ENCODE peak calls at places on chromosomes 5 and 9, in ten cellular contexts. One of them, this sample, is unnamed.

GRCh38 chr5:40634154-40634553 is 45.6 kb upstream of the PTGER4 start:
- DNase-seq in activated CD8-positive, alpha-beta memory T cell treated with anti-CD3 and anti-CD28 coated beads for 48 hours: no peak
- DNase-seq in OCI-LY7: no peak
- DNase-seq in activated CD4-positive, CD25-positive, alpha-beta regulatory T cell treated with anti-CD3 and anti-CD28 coated beads, Interleukin-2, amount 50 U/mL, for 72 hours: no peak
- DNase-seq in hippocampal formation: no peak
- DNase-seq in NCI-H1092: no peak
- DNase-seq in Calu3: no peak
- DNase-seq in head of caudate nucleus: no peak
- DNase-seq in effector memory CD4-positive, alpha-beta T cell: no peak
- DNase-seq in lower lobe of right lung: no peak
- DNase-seq in this sample: no peak

GRCh38 chr9:124621371-124622328 is 114.5 kb upstream of the NR5A1 start:
- DNase-seq in activated CD8-positive, alpha-beta memory T cell treated with anti-CD3 and anti-CD28 coated beads for 48 hours: no peak
- DNase-seq in OCI-LY7: no peak
- DNase-seq in activated CD4-positive, CD25-positive, alpha-beta regulatory T cell treated with anti-CD3 and anti-CD28 coated beads, Interleukin-2, amount 50 U/mL, for 72 hours: no peak
- DNase-seq in hippocampal formation: no peak
- DNase-seq in NCI-H1092: no peak
- DNase-seq in Calu3: peak; percentile 3
- DNase-seq in head of caudate nucleus: no peak
- DNase-seq in effector memory CD4-positive, alpha-beta T cell: no peak
- DNase-seq in lower lobe of right lung: no peak
- DNase-seq in this sample: no peak

GRCh38 chr5:102152906-102153787 is 142.9 kb downstream of the SLCO4C1 start:
- DNase-seq in activated CD8-positive, alpha-beta memory T cell treated with anti-CD3 and anti-CD28 coated beads for 48 hours: no peak
- DNase-seq in OCI-LY7: peak; percentile 11
- DNase-seq in activated CD4-positive, CD25-positive, alpha-beta regulatory T cell treated with anti-CD3 and anti-CD28 coated beads, Interleukin-2, amount 50 U/mL, for 72 hours: no peak
- DNase-seq in hippocampal formation: peak; percentile 6
- DNase-seq in NCI-H1092: no peak
- DNase-seq in Calu3: peak; percentile 41
- DNase-seq in head of caudate nucleus: peak; percentile 20
- DNase-seq in effector memory CD4-positive, alpha-beta T cell: no peak
- DNase-seq in lower lobe of right lung: no peak
- DNase-seq in this sample: no peak

GRCh38 chr9:134177624-134178393 is 13.4 kb upstream of the RNU6ATAC start:
- DNase-seq in activated CD8-positive, alpha-beta memory T cell treated with anti-CD3 and anti-CD28 coated beads for 48 hours: no peak
- DNase-seq in OCI-LY7: no peak
- DNase-seq in activated CD4-positive, CD25-positive, alpha-beta regulatory T cell treated with anti-CD3 and anti-CD28 coated beads, Interleukin-2, amount 50 U/mL, for 72 hours: peak; percentile 26
- DNase-seq in hippocampal formation: no peak
- DNase-seq in NCI-H1092: no peak
- DNase-seq in Calu3: no peak
- DNase-seq in head of caudate nucleus: no peak
- DNase-seq in effector memory CD4-positive, alpha-beta T cell: no peak
- DNase-seq in lower lobe of right lung: peak; percentile 36
- DNase-seq in this sample: no peak

GRCh38 chr9:18261143-18261542 is 212.8 kb upstream of the ADAMTSL1 start:
- DNase-seq in activated CD8-positive, alpha-beta memory T cell treated with anti-CD3 and anti-CD28 coated beads for 48 hours: no peak
- DNase-seq in OCI-LY7: no peak
- DNase-seq in activated CD4-positive, CD25-positive, alpha-beta regulatory T cell treated with anti-CD3 and anti-CD28 coated beads, Interleukin-2, amount 50 U/mL, for 72 hours: no peak
- DNase-seq in hippocampal formation: no peak
- DNase-seq in NCI-H1092: no peak
- DNase-seq in Calu3: no peak
- DNase-seq in head of caudate nucleus: no peak
- DNase-seq in effector memory CD4-positive, alpha-beta T cell: no peak
- DNase-seq in lower lobe of right lung: no peak
- DNase-seq in this sample: no peak

GRCh38 chr5:115657883-115658233 is 32.0 kb upstream of the TMED7 start:
- DNase-seq in activated CD8-positive, alpha-beta memory T cell treated with anti-CD3 and anti-CD28 coated beads for 48 hours: no peak
- DNase-seq in OCI-LY7: no peak
- DNase-seq in activated CD4-positive, CD25-positive, alpha-beta regulatory T cell treated with anti-CD3 and anti-CD28 coated beads, Interleukin-2, amount 50 U/mL, for 72 hours: no peak
- DNase-seq in hippocampal formation: no peak
- DNase-seq in NCI-H1092: no peak
- DNase-seq in Calu3: no peak
- DNase-seq in head of caudate nucleus: no peak
- DNase-seq in effector memory CD4-positive, alpha-beta T cell: no peak
- DNase-seq in lower lobe of right lung: no peak
- DNase-seq in this sample: no peak

GRCh38 chr9:25678846-25679360 is 659 bp upstream of the TUSC1 start:
- DNase-seq in activated CD8-positive, alpha-beta memory T cell treated with anti-CD3 and anti-CD28 coated beads for 48 hours: no peak
- DNase-seq in OCI-LY7: no peak
- DNase-seq in activated CD4-positive, CD25-positive, alpha-beta regulatory T cell treated with anti-CD3 and anti-CD28 coated beads, Interleukin-2, amount 50 U/mL, for 72 hours: no peak
- DNase-seq in hippocampal formation: no peak
- DNase-seq in NCI-H1092: no peak
- DNase-seq in Calu3: no peak
- DNase-seq in head of caudate nucleus: no peak
- DNase-seq in effector memory CD4-positive, alpha-beta T cell: no peak
- DNase-seq in lower lobe of right lung: no peak
- DNase-seq in this sample: no peak

GRCh38 chr9:124267271-124267807 is 9.6 kb downstream of the NEK6 start:
- DNase-seq in activated CD8-positive, alpha-beta memory T cell treated with anti-CD3 and anti-CD28 coated beads for 48 hours: no peak
- DNase-seq in OCI-LY7: peak; percentile 53
- DNase-seq in activated CD4-positive, CD25-positive, alpha-beta regulatory T cell treated with anti-CD3 and anti-CD28 coated beads, Interleukin-2, amount 50 U/mL, for 72 hours: no peak
- DNase-seq in hippocampal formation: no peak
- DNase-seq in NCI-H1092: peak; percentile 52
- DNase-seq in Calu3: peak; percentile 64
- DNase-seq in head of caudate nucleus: peak; percentile 67
- DNase-seq in effector memory CD4-positive, alpha-beta T cell: no peak
- DNase-seq in lower lobe of right lung: peak; percentile 92
- DNase-seq in this sample: no peak

GRCh38 chr9:106878943-106879916 is 16.3 kb downstream of the ZNF462 start:
- DNase-seq in activated CD8-positive, alpha-beta memory T cell treated with anti-CD3 and anti-CD28 coated beads for 48 hours: no peak
- DNase-seq in OCI-LY7: no peak
- DNase-seq in activated CD4-positive, CD25-positive, alpha-beta regulatory T cell treated with anti-CD3 and anti-CD28 coated beads, Interleukin-2, amount 50 U/mL, for 72 hours: no peak
- DNase-seq in hippocampal formation: peak; percentile 70
- DNase-seq in NCI-H1092: peak; percentile 27
- DNase-seq in Calu3: no peak
- DNase-seq in head of caudate nucleus: peak; percentile 61
- DNase-seq in effector memory CD4-positive, alpha-beta T cell: no peak
- DNase-seq in lower lobe of right lung: no peak
- DNase-seq in this sample: no peak

GRCh38 chr9:115373000-115373709 is 255.2 kb upstream of the TNC start:
- DNase-seq in activated CD8-positive, alpha-beta memory T cell treated with anti-CD3 and anti-CD28 coated beads for 48 hours: no peak
- DNase-seq in OCI-LY7: no peak
- DNase-seq in activated CD4-positive, CD25-positive, alpha-beta regulatory T cell treated with anti-CD3 and anti-CD28 coated beads, Interleukin-2, amount 50 U/mL, for 72 hours: no peak
- DNase-seq in hippocampal formation: no peak
- DNase-seq in NCI-H1092: no peak
- DNase-seq in Calu3: peak; percentile 72
- DNase-seq in head of caudate nucleus: no peak
- DNase-seq in effector memory CD4-positive, alpha-beta T cell: no peak
- DNase-seq in lower lobe of right lung: no peak
- DNase-seq in this sample: no peak

GRCh38 chr9:113695901-113696300 is 180.2 kb upstream of the ZNF618 start:
- DNase-seq in activated CD8-positive, alpha-beta memory T cell treated with anti-CD3 and anti-CD28 coated beads for 48 hours: no peak
- DNase-seq in OCI-LY7: no peak
- DNase-seq in activated CD4-positive, CD25-positive, alpha-beta regulatory T cell treated with anti-CD3 and anti-CD28 coated beads, Interleukin-2, amount 50 U/mL, for 72 hours: no peak
- DNase-seq in hippocampal formation: no peak
- DNase-seq in NCI-H1092: no peak
- DNase-seq in Calu3: no peak
- DNase-seq in head of caudate nucleus: no peak
- DNase-seq in effector memory CD4-positive, alpha-beta T cell: no peak
- DNase-seq in lower lobe of right lung: no peak
- DNase-seq in this sample: no peak

GRCh38 chr5:174159327-174160247 is 114.1 kb downstream of the NSG2 start:
- DNase-seq in activated CD8-positive, alpha-beta memory T cell treated with anti-CD3 and anti-CD28 coated beads for 48 hours: no peak
- DNase-seq in OCI-LY7: no peak
- DNase-seq in activated CD4-positive, CD25-positive, alpha-beta regulatory T cell treated with anti-CD3 and anti-CD28 coated beads, Interleukin-2, amount 50 U/mL, for 72 hours: no peak
- DNase-seq in hippocampal formation: no peak
- DNase-seq in NCI-H1092: no peak
- DNase-seq in Calu3: no peak
- DNase-seq in head of caudate nucleus: peak; percentile 6
- DNase-seq in effector memory CD4-positive, alpha-beta T cell: no peak
- DNase-seq in lower lobe of right lung: no peak
- DNase-seq in this sample: no peak

GRCh38 chr9:113978954-113979712 is 99.0 kb downstream of the AMBP start:
- DNase-seq in activated CD8-positive, alpha-beta memory T cell treated with anti-CD3 and anti-CD28 coated beads for 48 hours: no peak
- DNase-seq in OCI-LY7: no peak
- DNase-seq in activated CD4-positive, CD25-positive, alpha-beta regulatory T cell treated with anti-CD3 and anti-CD28 coated beads, Interleukin-2, amount 50 U/mL, for 72 hours: no peak
- DNase-seq in hippocampal formation: no peak
- DNase-seq in NCI-H1092: no peak
- DNase-seq in Calu3: no peak
- DNase-seq in head of caudate nucleus: no peak
- DNase-seq in effector memory CD4-positive, alpha-beta T cell: no peak
- DNase-seq in lower lobe of right lung: no peak
- DNase-seq in this sample: no peak

GRCh38 chr5:15938961-15939360 is 240.6 kb downstream of the MARCHF11 start:
- DNase-seq in activated CD8-positive, alpha-beta memory T cell treated with anti-CD3 and anti-CD28 coated beads for 48 hours: no peak
- DNase-seq in OCI-LY7: no peak
- DNase-seq in activated CD4-positive, CD25-positive, alpha-beta regulatory T cell treated with anti-CD3 and anti-CD28 coated beads, Interleukin-2, amount 50 U/mL, for 72 hours: no peak
- DNase-seq in hippocampal formation: no peak
- DNase-seq in NCI-H1092: no peak
- DNase-seq in Calu3: no peak
- DNase-seq in head of caudate nucleus: no peak
- DNase-seq in effector memory CD4-positive, alpha-beta T cell: no peak
- DNase-seq in lower lobe of right lung: no peak
- DNase-seq in this sample: no peak

GRCh38 chr9:125378778-125379177 is 117.2 kb downstream of the GAPVD1 start:
- DNase-seq in activated CD8-positive, alpha-beta memory T cell treated with anti-CD3 and anti-CD28 coated beads for 48 hours: no peak
- DNase-seq in OCI-LY7: no peak
- DNase-seq in activated CD4-positive, CD25-positive, alpha-beta regulatory T cell treated with anti-CD3 and anti-CD28 coated beads, Interleukin-2, amount 50 U/mL, for 72 hours: no peak
- DNase-seq in hippocampal formation: no peak
- DNase-seq in NCI-H1092: no peak
- DNase-seq in Calu3: no peak
- DNase-seq in head of caudate nucleus: no peak
- DNase-seq in effector memory CD4-positive, alpha-beta T cell: no peak
- DNase-seq in lower lobe of right lung: no peak
- DNase-seq in this sample: no peak

GRCh38 chr5:136132087-136132486 is 558 bp upstream of the SMAD5 start:
- DNase-seq in activated CD8-positive, alpha-beta memory T cell treated with anti-CD3 and anti-CD28 coated beads for 48 hours: no peak
- DNase-seq in OCI-LY7: peak; percentile 38
- DNase-seq in activated CD4-positive, CD25-positive, alpha-beta regulatory T cell treated with anti-CD3 and anti-CD28 coated beads, Interleukin-2, amount 50 U/mL, for 72 hours: no peak
- DNase-seq in hippocampal formation: peak; percentile 47
- DNase-seq in NCI-H1092: no peak
- DNase-seq in Calu3: peak; percentile 21
- DNase-seq in head of caudate nucleus: peak; percentile 40
- DNase-seq in effector memory CD4-positive, alpha-beta T cell: no peak
- DNase-seq in lower lobe of right lung: no peak
- DNase-seq in this sample: no peak

GRCh38 chr9:74358944-74359343 is 138.2 kb upstream of the RORB start:
- DNase-seq in activated CD8-positive, alpha-beta memory T cell treated with anti-CD3 and anti-CD28 coated beads for 48 hours: no peak
- DNase-seq in OCI-LY7: no peak
- DNase-seq in activated CD4-positive, CD25-positive, alpha-beta regulatory T cell treated with anti-CD3 and anti-CD28 coated beads, Interleukin-2, amount 50 U/mL, for 72 hours: no peak
- DNase-seq in hippocampal formation: no peak
- DNase-seq in NCI-H1092: no peak
- DNase-seq in Calu3: no peak
- DNase-seq in head of caudate nucleus: no peak
- DNase-seq in effector memory CD4-positive, alpha-beta T cell: no peak
- DNase-seq in lower lobe of right lung: no peak
- DNase-seq in this sample: no peak

This sample was measured in activated gamma-delta T cell treated with Interleukin-2 at 50 U/mL for 16 hours.